ENCODE peak calls at places on chromosomes 11 and 22, in nine cellular contexts. Y, K, V, H, C, Z, L, U and P are unnamed samples.

GRCh38 chr22:45952151-45952550 is 24.8 kb downstream of the WNT7B start:
- DNase-seq in Y (no peak), U (no peak), H (no peak), C (no peak), L (no peak), V (no peak), K (no peak), Z (no peak), P (no peak)

GRCh38 chr22:43811777-43812148 is 342 bp downstream of the EFCAB6 start:
- DNase-seq in U (no peak), C (peak; percentile 13), K (no peak), H (no peak), V (no peak), L (no peak), Y (no peak), Z (no peak), P (no peak)

GRCh38 chr11:46363455-46363920 is 16.2 kb downstream of the DGKZ start:
- DNase-seq in K (peak; percentile 75), L (peak; percentile 55), Y (no peak), U (no peak), H (no peak), Z (no peak), V (no peak), C (no peak), P (no peak)

GRCh38 chr22:43289976-43290663 is 53.1 kb downstream of the SCUBE1 start:
- DNase-seq in Y (no peak), Z (peak; percentile 83), C (no peak), V (peak; percentile 54), U (no peak), K (no peak), H (no peak), L (no peak), P (peak; percentile 62)

GRCh38 chr11:100152751-100153150 is 534.3 kb upstream of the ARHGAP42 start:
- DNase-seq in L (no peak), Y (no peak), V (no peak), H (no peak), U (no peak), Z (no peak), K (no peak), C (no peak), P (no peak)

GRCh38 chr11:69126286-69126685 is 29.4 kb upstream of the SMIM38 start:
- DNase-seq in H (no peak), L (no peak), V (no peak), U (no peak), K (no peak), Z (peak; percentile 22), C (no peak), Y (no peak), P (no peak)

GRCh38 chr22:29704528-29705285 is 15.1 kb upstream of the CABP7 start:
- DNase-seq in H (no peak), Y (peak; percentile 43), K (no peak), L (no peak), Z (no peak), C (no peak), U (peak; percentile 46), V (no peak), P (no peak)

GRCh38 chr22:26168199-26168915 is 905 bp upstream of the SEZ6L start:
- DNase-seq in H (no peak), K (no peak), Z (no peak), Y (no peak), V (no peak), L (no peak), C (no peak), U (no peak), P (no peak)

GRCh38 chr22:46008836-46009596 is 32.1 kb upstream of the WNT7B start:
- DNase-seq in C (no peak), U (no peak), L (no peak), K (no peak), V (no peak), Y (no peak), H (no peak), Z (peak; percentile 35), P (no peak)

GRCh38 chr22:30562391-30562790 is 12.1 kb downstream of the GAL3ST1 start:
- DNase-seq in K (no peak), L (no peak), H (no peak), V (peak; percentile 89), Z (no peak), C (no peak), U (no peak), Y (peak; percentile 71), P (no peak)

GRCh38 chr11:121328213-121328966 is 35.8 kb downstream of the SC5D start:
- DNase-seq in C (no peak), Z (no peak), K (no peak), H (no peak), Y (no peak), V (peak; percentile 61), U (no peak), L (no peak), P (no peak)

GRCh38 chr11:2444301-2445106 is at the start of the genes KCNQ1 and TRPM5:
- DNase-seq in H (peak; percentile 98), Y (peak; percentile 28), V (peak; percentile 90), C (peak; percentile 87), U (peak; percentile 88), K (no peak), L (no peak), Z (no peak), P (peak; percentile 70)

GRCh38 chr11:41245704-41246398 is 213.6 kb downstream of the LRRC4C start:
- DNase-seq in K (no peak), H (no peak), V (no peak), U (no peak), Z (no peak), L (no peak), C (no peak), Y (no peak), P (no peak)

GRCh38 chr11:2521081-2521480 is 76.3 kb downstream of the KCNQ1 start:
- DNase-seq in L (no peak), V (peak; percentile 37), C (no peak), Z (peak; percentile 20), U (peak; percentile 24), H (no peak), K (peak; percentile 8), Y (no peak), P (peak; percentile 10)

GRCh38 chr11:63783925-63784592 is 15.5 kb upstream of the ZFTA start:
- DNase-seq in Z (no peak), V (no peak), K (no peak), C (no peak), H (no peak), Y (no peak), U (no peak), L (no peak), P (no peak)

GRCh38 chr11:124194696-124195418 is 11.7 kb downstream of the OR10D3 start:
- DNase-seq in H (peak; percentile 58), V (peak; percentile 79), Z (no peak), K (no peak), Y (peak; percentile 54), U (peak; percentile 39), L (peak; percentile 79), C (peak; percentile 65), P (peak; percentile 76)

GRCh38 chr11:28289444-28289843 is 181.3 kb downstream of the METTL15 start:
- DNase-seq in L (no peak), V (no peak), Y (no peak), C (no peak), H (no peak), U (no peak), Z (no peak), K (no peak), P (no peak)

GRCh38 chr11:96319901-96320656 is 22.9 kb downstream of the MAML2 start:
- DNase-seq in H (no peak), Y (no peak), Z (no peak), V (no peak), L (no peak), U (no peak), C (no peak), K (no peak), P (no peak)

GRCh38 chr11:3190600-3190999 is 25.5 kb upstream of the OSBPL5 start:
- DNase-seq in V (no peak), K (no peak), L (no peak), Y (no peak), H (no peak), U (no peak), C (no peak), Z (no peak), P (no peak)

GRCh38 chr11:121554552-121554951 is 101.8 kb upstream of the SORL1-AS1 start:
- DNase-seq in U (no peak), Z (no peak), Y (no peak), C (no peak), H (no peak), L (no peak), K (no peak), V (no peak), P (no peak)

GRCh38 chr11:130101661-130102060 is 32.0 kb downstream of the APLP2 start:
- DNase-seq in Z (no peak), U (no peak), Y (no peak), C (no peak), L (no peak), V (no peak), H (no peak), K (no peak), P (no peak)

GRCh38 chr11:10658621-10659338 is 34.8 kb downstream of the IRAG1 start:
- DNase-seq in V (no peak), Y (no peak), U (no peak), K (no peak), Z (no peak), H (no peak), L (no peak), C (no peak), P (no peak)
- H3K4me1 ChIP-seq in V (peaks cover 6% of the 10 kb centered on the region), Y (peaks cover 59% of the 10 kb centered on the region), U (peaks cover 79% of the 10 kb centered on the region), K (peaks cover 8% of the 10 kb centered on the region), Z (peaks cover 37% of the 10 kb centered on the region), H (peaks cover 33% of the 10 kb centered on the region), L (peaks cover 34% of the 10 kb centered on the region), C (peaks cover 49% of the 10 kb centered on the region), P (peaks cover 62% of the 10 kb centered on the region)

GRCh38 chr11:94973099-94973968 is at the start of the genes CWC15 and KDM4D:
- DNase-seq in C (peak; percentile 95), H (peak; percentile 94), Z (peak; percentile 96), U (peak; percentile 95), L (peak; percentile 95), K (peak; percentile 95), V (peak; percentile 97), Y (peak; percentile 87), P (peak; percentile 97)
- TF ChIP-seq POLR2A in C (peak; percentile 52), H (peak; percentile 95), Z (peak; percentile 49), U (no peak), L (peak; percentile 91), K (peak; percentile 66), V (peak; percentile 30), Y (peak; percentile 49), P (no peak)

GRCh38 chr11:61581030-61581928 is at the start of gene SYT7:
- DNase-seq in K (peak; percentile 95), U (peak; percentile 97), V (peak; percentile 97), C (peak; percentile 97), H (peak; percentile 94), Y (peak; percentile 97), L (peak; percentile 94), Z (peak; percentile 97), P (peak; percentile 95)
- TF ChIP-seq CTCF in K (peak; percentile 64), U (no peak), V (no peak), C (peak; percentile 41), H (peak; percentile 22), Y (peak; percentile 37), L (no peak), Z (no peak), P (peak; percentile 54)

DNA sequence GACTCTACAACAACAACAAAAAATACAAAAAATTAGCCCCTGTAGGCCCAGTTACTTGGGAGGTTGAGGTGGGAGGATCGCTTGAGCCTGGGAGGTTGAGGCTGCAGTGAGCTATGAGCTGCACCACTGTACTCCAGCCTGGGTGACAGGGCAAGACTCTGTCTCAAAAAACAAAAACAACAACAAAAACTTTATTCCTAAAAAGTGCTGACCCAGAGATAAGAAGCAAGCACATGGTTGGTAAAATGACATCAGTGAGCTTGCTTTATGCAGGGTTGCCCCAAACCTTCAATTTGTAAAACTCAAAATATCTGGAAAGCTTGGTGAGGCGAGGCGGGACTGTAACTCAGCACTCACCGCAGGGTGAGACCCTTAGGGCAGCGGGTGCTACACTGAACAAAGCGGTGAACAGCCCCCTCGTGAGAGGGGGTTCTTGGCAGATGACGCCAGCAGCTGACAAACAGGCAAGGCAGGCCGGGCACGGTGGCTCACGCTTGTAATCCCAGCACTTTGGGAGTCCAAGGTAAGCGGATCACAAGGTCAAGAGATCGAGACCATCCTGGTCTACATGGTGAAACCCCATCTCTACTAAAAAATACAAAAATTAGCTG is 3.5 kb upstream of the TCIRG1 start:
- DNase-seq in Z (no peak), K (no peak), L (no peak), Y (no peak), H (no peak), C (no peak), U (no peak), V (no peak), P (no peak)
- H3K4me1 ChIP-seq in Z (peaks cover 20% of the 10 kb centered on the region), K (peaks cover 12% of the 10 kb centered on the region), L (peaks cover 25% of the 10 kb centered on the region), Y (peaks cover 42% of the 10 kb centered on the region), H (peaks cover 76% of the 10 kb centered on the region), C (peaks cover 42% of the 10 kb centered on the region), U (peaks cover 87% of the 10 kb centered on the region), V (peaks cover 11% of the 10 kb centered on the region), P (peaks cover 33% of the 10 kb centered on the region)